ENCODE peak calls at places on chromosomes 13 and 19, in four cellular contexts. F is lower lobe of right lung, J is GM12878, B is endothelial cell of umbilical vein. V is an unnamed sample.

GRCh38 chr19:40445006-40445312 is 824 bp upstream of the SERTAD3 start:
- DNase-seq in B (no peak), F (no peak), J (no peak), V (no peak)

GRCh38 chr13:105118577-105118976 is 1416.9 kb downstream of the EFNB2 start:
- DNase-seq in F (no peak), J (no peak), B (peak), V (no peak)

GRCh38 chr13:26132756-26133155 is 80.9 kb upstream of the SHISA2 start:
- DNase-seq in F (no peak), B (peak), J (no peak), V (no peak)

GRCh38 chr19:40822161-40822560 is 23.2 kb downstream of the EGLN2 start:
- DNase-seq in B (no peak), J (no peak), F (peak), V (no peak)

GRCh38 chr19:51796195-51796679 is 1.3 kb downstream of the FPR3 start:
- DNase-seq in B (no peak), F (peak), J (no peak), V (no peak)

GRCh38 chr19:940591-941291 is 14.9 kb downstream of the ARID3A start:
- DNase-seq in F (peak), J (no peak), B (peak), V (peak)

GRCh38 chr19:17073869-17074627 is 1.2 kb downstream of the HAUS8 start:
- DNase-seq in B (no peak), J (no peak), F (no peak), V (no peak)

GRCh38 chr19:9309974-9310446 is 372 bp upstream of the ZNF699 start:
- DNase-seq in F (peak), B (no peak), J (no peak), V (peak)

GRCh38 chr13:21478881-21479808 is 20.0 kb upstream of the ZDHHC20 start:
- DNase-seq in J (no peak), B (peak), F (no peak), V (peak)

GRCh38 chr13:34420975-34421719 is 520.9 kb upstream of the NBEA start:
- DNase-seq in F (no peak), J (no peak), B (no peak), V (no peak)

GRCh38 chr13:23510544-23510916 is 59.7 kb upstream of the TNFRSF19 start:
- DNase-seq in J (no peak), B (no peak), F (no peak), V (no peak)

GRCh38 chr13:49543656-49544055 is 41.7 kb downstream of the RCBTB1 start:
- DNase-seq in F (no peak), B (no peak), J (no peak), V (no peak)

GRCh38 chr19:38849746-38850230 is at the start of gene HNRNPL:
- DNase-seq in J (no peak), B (no peak), F (peak), V (no peak)

GRCh38 chr19:13859361-13859880 is 17.5 kb upstream of the NANOS3 start:
- DNase-seq in B (peak), F (no peak), J (no peak), V (no peak)
- TF ChIP-seq CTCF in B (no peak), F (no peak), J (peak), V (no peak)

GRCh38 chr13:51229141-51229540 is 6.9 kb downstream of the FAM124A start:
- DNase-seq in J (no peak), B (no peak), F (no peak), V (no peak)

GRCh38 chr13:51230473-51231105 is 8.4 kb downstream of the FAM124A start:
- DNase-seq in J (no peak), B (peak), F (no peak), V (peak)

GRCh38 chr13:51233117-51233826 is 11.1 kb downstream of the FAM124A start:
- DNase-seq in F (no peak), B (no peak), J (no peak), V (peak)

GRCh38 chr13:51229731-51230130 is 7.5 kb downstream of the FAM124A start:
- DNase-seq in J (no peak), B (peak), F (no peak), V (no peak)

DNA sequence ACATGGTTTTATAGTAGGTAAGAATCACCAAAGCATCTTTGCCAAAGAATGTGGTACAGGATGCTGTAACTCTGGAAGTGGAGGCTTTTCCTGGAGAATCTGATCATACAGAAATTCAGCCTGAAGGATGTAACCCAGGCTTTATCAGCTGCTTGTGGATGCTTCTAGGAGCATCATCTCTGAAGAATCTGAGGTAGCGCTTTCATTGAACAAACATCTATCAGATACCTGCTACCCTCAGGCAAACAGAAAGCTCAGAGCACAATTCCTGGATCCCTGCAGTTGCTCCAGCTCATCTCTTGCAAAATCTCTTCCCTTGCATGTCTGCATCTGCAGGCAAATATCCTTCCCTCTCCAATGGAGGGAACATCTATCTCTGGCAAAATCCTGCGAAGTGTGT is 9.3 kb downstream of the FAM124A start:
- DNase-seq in B (no peak), F (no peak), J (no peak), V (no peak)
- H3K27ac ChIP-seq in B (no peak), F (no peak), J (no peak), V (peak)

GRCh38 chr13:51148952-51149573 is 38.0 kb upstream of the C13orf42 start:
- DNase-seq in F (no peak), B (peak), J (no peak), V (peak)
- TF ChIP-seq CTCF in F (peak), B (peak), J (peak), V (peak)

GRCh38 chr19:32273483-32273882 is 71.9 kb upstream of the ZNF507 start:
- DNase-seq in J (no peak), B (no peak), F (no peak), V (no peak)
- H3K27ac ChIP-seq in J (no peak), B (no peak), F (no peak), V (no peak)

GRCh38 chr19:55146078-55146647 is 2.8 kb downstream of the TNNT1 start:
- DNase-seq in B (no peak), J (no peak), F (no peak), V (no peak)
- TF ChIP-seq CTCF in B (peak), J (peak), F (no peak), V (no peak)

GRCh38 chr13:76852991-76853390 is 33.2 kb downstream of the KCTD12 start:
- DNase-seq in J (no peak), F (no peak), B (peak), V (no peak)
- H3K27ac ChIP-seq in J (no peak), F (no peak), B (peak), V (no peak)

GRCh38 chr19:48874309-48875135 is 2.3 kb downstream of the PPP1R15A start:
- DNase-seq in J (no peak), F (no peak), B (peak), V (peak)

GRCh38 chr19:48872884-48873475 is 759 bp downstream of the PPP1R15A start:
- DNase-seq in F (peak), J (peak), B (peak), V (peak)

GRCh38 chr19:48870048-48870447 is 1.6 kb upstream of the PLEKHA4 start:
- DNase-seq in F (no peak), J (no peak), B (no peak), V (no peak)

GRCh38 chr19:48873476-48874308 is 1.5 kb downstream of the PPP1R15A start:
- DNase-seq in F (no peak), J (no peak), B (no peak), V (no peak)

GRCh38 chr19:48872182-48872883 is at the start of gene PPP1R15A:
- DNase-seq in B (peak), F (peak), J (peak), V (peak)
- TF ChIP-seq CTCF in B (no peak), F (peak), J (no peak), V (no peak)

V was measured in thyroid gland.